ENCODE peak calls at places on chromosomes 4 and X, in seven cellular contexts. One of them, this sample, is unnamed.

GRCh38 chr4:99506781-99507180 is 4.0 kb upstream of the C4orf17 start:
- DNase-seq in SK-N-SH: no peak
- DNase-seq in MM.1S: no peak
- DNase-seq in HCT116: no peak
- DNase-seq in GM23248: no peak
- DNase-seq in hepatocyte: peak; percentile 8
- DNase-seq in GM23338: no peak
- DNase-seq in this sample: no peak

GRCh38 chr4:154602404-154603020 is 9.9 kb downstream of the FGG start:
- DNase-seq in SK-N-SH: no peak
- DNase-seq in MM.1S: no peak
- DNase-seq in HCT116: no peak
- DNase-seq in GM23248: no peak
- DNase-seq in hepatocyte: no peak
- DNase-seq in GM23338: no peak
- DNase-seq in this sample: no peak

GRCh38 chr4:3010998-3011397 is 47.6 kb downstream of the GRK4 start:
- DNase-seq in SK-N-SH: no peak
- DNase-seq in MM.1S: no peak
- DNase-seq in HCT116: no peak
- DNase-seq in GM23248: peak; percentile 87
- DNase-seq in hepatocyte: no peak
- DNase-seq in GM23338: no peak
- DNase-seq in this sample: no peak

GRCh38 chr4:188399834-188400233 is 260.6 kb downstream of the TRIML1 start:
- DNase-seq in SK-N-SH: no peak
- DNase-seq in MM.1S: no peak
- DNase-seq in HCT116: no peak
- DNase-seq in GM23248: no peak
- DNase-seq in hepatocyte: peak; percentile 16
- DNase-seq in GM23338: peak; percentile 81
- DNase-seq in this sample: no peak

GRCh38 chr4:71333960-71334951 is 4.6 kb upstream of the SLC4A4 start:
- DNase-seq in SK-N-SH: no peak
- DNase-seq in MM.1S: no peak
- DNase-seq in HCT116: no peak
- DNase-seq in GM23248: peak; percentile 71
- DNase-seq in hepatocyte: no peak
- DNase-seq in GM23338: no peak
- DNase-seq in this sample: no peak

GRCh38 chr4:105050896-105051295 is 95.8 kb upstream of the TET2 start:
- DNase-seq in SK-N-SH: no peak
- DNase-seq in MM.1S: no peak
- DNase-seq in HCT116: no peak
- DNase-seq in GM23248: peak; percentile 23
- DNase-seq in hepatocyte: no peak
- DNase-seq in GM23338: no peak
- DNase-seq in this sample: no peak

GRCh38 chr4:53777244-53777984 is 186.1 kb upstream of the LNX1 start:
- DNase-seq in SK-N-SH: no peak
- DNase-seq in MM.1S: no peak
- DNase-seq in HCT116: no peak
- DNase-seq in GM23248: peak; percentile 90
- DNase-seq in hepatocyte: peak; percentile 33
- DNase-seq in GM23338: no peak
- DNase-seq in this sample: no peak

GRCh38 chr4:121177238-121178137 is 13.4 kb upstream of the TNIP3 start:
- DNase-seq in SK-N-SH: no peak
- DNase-seq in MM.1S: no peak
- DNase-seq in HCT116: no peak
- DNase-seq in GM23248: no peak
- DNase-seq in hepatocyte: no peak
- DNase-seq in GM23338: peak; percentile 77
- DNase-seq in this sample: peak; percentile 30

GRCh38 chrX:13689519-13690211 is 737 bp downstream of the RAB9A start:
- DNase-seq in SK-N-SH: no peak
- DNase-seq in MM.1S: no peak
- DNase-seq in HCT116: no peak
- DNase-seq in GM23248: peak; percentile 59
- DNase-seq in hepatocyte: no peak
- DNase-seq in GM23338: peak; percentile 19
- DNase-seq in this sample: peak; percentile 33

GRCh38 chr4:76275486-76276126 is 24.1 kb downstream of the FAM47E start:
- DNase-seq in SK-N-SH: no peak
- DNase-seq in MM.1S: no peak
- DNase-seq in HCT116: no peak
- DNase-seq in GM23248: no peak
- DNase-seq in hepatocyte: peak; percentile 66
- DNase-seq in GM23338: no peak
- DNase-seq in this sample: no peak

GRCh38 chr4:5365071-5366008 is 314.1 kb downstream of the STK32B start:
- DNase-seq in SK-N-SH: no peak
- DNase-seq in MM.1S: peak; percentile 55
- DNase-seq in HCT116: peak; percentile 39
- DNase-seq in GM23248: peak; percentile 95
- DNase-seq in hepatocyte: peak; percentile 75
- DNase-seq in GM23338: peak; percentile 36
- DNase-seq in this sample: no peak
- TF ChIP-seq EZH2phosphoT487 in SK-N-SH: no peak
- TF ChIP-seq EZH2phosphoT487 in MM.1S: no peak
- TF ChIP-seq EZH2phosphoT487 in HCT116: no peak
- TF ChIP-seq EZH2phosphoT487 in GM23248: no peak
- TF ChIP-seq EZH2phosphoT487 in hepatocyte: no peak
- TF ChIP-seq EZH2phosphoT487 in GM23338: no peak
- TF ChIP-seq EZH2phosphoT487 in this sample: no peak

DNA sequence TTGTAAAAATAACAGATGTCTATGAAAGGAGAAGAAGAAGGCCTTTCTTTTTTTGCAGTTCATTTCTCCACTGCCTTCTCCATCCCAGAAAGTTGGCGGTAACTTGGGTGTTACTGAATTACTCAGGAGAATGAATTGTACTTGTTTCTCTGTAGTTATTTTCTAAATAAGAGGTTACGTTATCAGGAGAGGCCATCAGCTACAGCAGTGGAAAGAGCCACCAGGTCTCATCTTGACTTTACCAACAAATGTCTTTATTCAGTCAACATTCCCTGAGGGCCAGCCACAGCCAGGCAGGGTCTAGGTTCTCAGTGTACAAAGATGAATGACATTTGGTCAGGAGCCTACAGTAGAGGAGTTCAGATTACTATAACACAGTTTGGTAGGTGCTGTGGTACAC is 8.1 kb downstream of the HADH start:
- DNase-seq in SK-N-SH: no peak
- DNase-seq in MM.1S: no peak
- DNase-seq in HCT116: no peak
- DNase-seq in GM23248: peak; percentile 32
- DNase-seq in hepatocyte: no peak
- DNase-seq in GM23338: no peak
- DNase-seq in this sample: no peak
- H3K27ac ChIP-seq in SK-N-SH: no peak overlapping the region
- H3K27ac ChIP-seq in MM.1S: peak overlapping the region; percentile 33
- H3K27ac ChIP-seq in HCT116: no peak overlapping the region
- H3K27ac ChIP-seq in GM23248: peak overlapping the region; percentile 74
- H3K27ac ChIP-seq in hepatocyte: peak overlapping the region; percentile 55
- H3K27ac ChIP-seq in GM23338: no peak overlapping the region
- H3K27ac ChIP-seq in this sample: no peak overlapping the region

GRCh38 chr4:173420324-173420752 is 21.4 kb upstream of the SCRG1 start:
- DNase-seq in SK-N-SH: peak; percentile 34
- DNase-seq in MM.1S: peak; percentile 49
- DNase-seq in HCT116: peak; percentile 12
- DNase-seq in GM23248: peak; percentile 52
- DNase-seq in hepatocyte: no peak
- DNase-seq in GM23338: peak; percentile 52
- DNase-seq in this sample: no peak
- TF ChIP-seq EZH2phosphoT487 in SK-N-SH: no peak
- TF ChIP-seq EZH2phosphoT487 in MM.1S: no peak
- TF ChIP-seq EZH2phosphoT487 in HCT116: no peak
- TF ChIP-seq EZH2phosphoT487 in GM23248: no peak
- TF ChIP-seq EZH2phosphoT487 in hepatocyte: no peak
- TF ChIP-seq EZH2phosphoT487 in GM23338: no peak
- TF ChIP-seq EZH2phosphoT487 in this sample: no peak

GRCh38 chr4:6392407-6392806 is 80.0 kb downstream of the PPP2R2C start:
- DNase-seq in SK-N-SH: no peak
- DNase-seq in MM.1S: no peak
- DNase-seq in HCT116: no peak
- DNase-seq in GM23248: no peak
- DNase-seq in hepatocyte: no peak
- DNase-seq in GM23338: no peak
- DNase-seq in this sample: no peak

GRCh38 chr4:6394671-6395081 is 77.7 kb downstream of the PPP2R2C start:
- DNase-seq in SK-N-SH: no peak
- DNase-seq in MM.1S: no peak
- DNase-seq in HCT116: no peak
- DNase-seq in GM23248: no peak
- DNase-seq in hepatocyte: no peak
- DNase-seq in GM23338: no peak
- DNase-seq in this sample: no peak

GRCh38 chr4:6395466-6396228 is 76.8 kb downstream of the PPP2R2C start:
- DNase-seq in SK-N-SH: no peak
- DNase-seq in MM.1S: no peak
- DNase-seq in HCT116: no peak
- DNase-seq in GM23248: no peak
- DNase-seq in hepatocyte: no peak
- DNase-seq in GM23338: no peak
- DNase-seq in this sample: no peak

GRCh38 chr4:6393066-6393465 is 79.3 kb downstream of the PPP2R2C start:
- DNase-seq in SK-N-SH: no peak
- DNase-seq in MM.1S: no peak
- DNase-seq in HCT116: no peak
- DNase-seq in GM23248: no peak
- DNase-seq in hepatocyte: no peak
- DNase-seq in GM23338: no peak
- DNase-seq in this sample: no peak

DNA sequence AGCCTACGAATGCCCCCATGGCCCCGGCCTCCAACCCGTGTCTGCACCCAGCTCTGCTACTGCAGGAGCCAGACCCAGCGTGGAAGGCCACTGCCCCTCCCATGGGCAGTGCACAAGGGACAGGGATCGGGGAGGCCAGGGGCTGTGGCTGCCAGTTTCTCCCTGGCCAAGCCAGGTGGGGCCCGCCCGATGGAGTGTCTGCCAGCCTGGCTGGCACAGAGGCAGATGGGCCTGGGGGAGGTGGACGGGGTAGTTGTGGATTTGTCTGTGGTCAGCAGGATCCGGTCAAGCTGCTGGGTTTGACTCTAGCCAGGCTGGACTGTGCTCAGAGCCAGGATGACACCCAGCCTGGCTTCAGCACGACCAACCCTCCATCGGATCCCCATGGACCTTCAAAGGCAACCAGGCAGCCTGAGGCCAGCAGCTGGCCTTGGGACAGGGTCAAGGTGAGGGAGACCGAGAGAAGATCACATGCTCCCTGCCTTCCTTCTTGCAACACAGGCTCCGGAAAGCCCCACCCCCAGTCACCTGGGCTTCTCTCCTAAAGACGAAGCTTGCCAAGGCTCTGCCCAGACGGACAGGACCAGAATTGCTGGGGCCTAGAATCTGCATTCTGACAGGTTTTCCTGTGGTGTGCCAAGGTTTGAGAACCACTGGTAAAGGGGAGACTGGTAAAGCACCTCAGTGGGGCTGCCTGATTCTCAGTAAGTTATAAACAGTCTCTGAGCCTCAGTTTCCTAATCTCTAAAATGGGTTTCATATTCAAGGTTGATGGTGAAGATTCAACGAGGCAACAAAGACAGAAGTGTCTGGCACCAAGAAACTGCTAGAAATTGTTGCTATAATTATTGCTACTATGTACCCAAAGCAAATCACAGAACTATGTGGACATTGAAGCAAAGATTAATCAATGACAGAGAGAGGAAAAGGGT is 78.6 kb downstream of the PPP2R2C start:
- DNase-seq in SK-N-SH: no peak
- DNase-seq in MM.1S: no peak
- DNase-seq in HCT116: no peak
- DNase-seq in GM23248: no peak
- DNase-seq in hepatocyte: no peak
- DNase-seq in GM23338: no peak
- DNase-seq in this sample: no peak
- H3K27ac ChIP-seq in SK-N-SH: no peak overlapping the region
- H3K27ac ChIP-seq in MM.1S: no peak overlapping the region
- H3K27ac ChIP-seq in HCT116: no peak overlapping the region
- H3K27ac ChIP-seq in GM23248: no peak overlapping the region
- H3K27ac ChIP-seq in hepatocyte: no peak overlapping the region
- H3K27ac ChIP-seq in GM23338: no peak overlapping the region
- H3K27ac ChIP-seq in this sample: no peak overlapping the region

GRCh38 chr4:38815879-38816782 is 11.5 kb upstream of the TLR1 start:
- DNase-seq in SK-N-SH: no peak
- DNase-seq in MM.1S: peak; percentile 22
- DNase-seq in HCT116: no peak
- DNase-seq in GM23248: no peak
- DNase-seq in hepatocyte: no peak
- DNase-seq in GM23338: no peak
- DNase-seq in this sample: no peak
- TF ChIP-seq EZH2phosphoT487 in SK-N-SH: no peak
- TF ChIP-seq EZH2phosphoT487 in MM.1S: no peak
- TF ChIP-seq EZH2phosphoT487 in HCT116: no peak
- TF ChIP-seq EZH2phosphoT487 in GM23248: no peak
- TF ChIP-seq EZH2phosphoT487 in hepatocyte: no peak
- TF ChIP-seq EZH2phosphoT487 in GM23338: no peak
- TF ChIP-seq EZH2phosphoT487 in this sample: no peak

This sample was measured in neural progenitor cell.